ENCODE peak calls at places on chromosomes 1 and 21, in five cellular contexts. One of them, this sample, is unnamed.
A peak's percentile ranks its signal among the peaks of the same experiment; 100 is the strongest.

GRCh38 chr1:21368514-21369289 is 71.2 kb upstream of the NBPF3 start:
- DNase-seq in breast epithelium: peak; percentile 64
- DNase-seq in adrenal gland: peak; percentile 87
- DNase-seq in ovary: peak; percentile 84
- DNase-seq in CD8-positive, alpha-beta memory T cell: peak; percentile 59
- DNase-seq in this sample: peak; percentile 47

GRCh38 chr21:29233611-29234540 is 64.8 kb upstream of the BACH1 start:
- DNase-seq in adrenal gland: no peak
- DNase-seq in breast epithelium: no peak
- DNase-seq in ovary: no peak
- DNase-seq in CD8-positive, alpha-beta memory T cell: no peak
- DNase-seq in this sample: no peak

GRCh38 chr1:222547944-222548671 is at the start of gene HHIPL2:
- DNase-seq in breast epithelium: no peak
- DNase-seq in ovary: no peak
- DNase-seq in adrenal gland: no peak
- DNase-seq in CD8-positive, alpha-beta memory T cell: no peak
- DNase-seq in this sample: no peak

GRCh38 chr1:202154766-202155477 is 5.5 kb downstream of the PTPN7 start:
- DNase-seq in adrenal gland: peak; percentile 59
- DNase-seq in breast epithelium: no peak
- DNase-seq in ovary: peak; percentile 56
- DNase-seq in CD8-positive, alpha-beta memory T cell: peak; percentile 39
- DNase-seq in this sample: peak; percentile 29

GRCh38 chr1:12201343-12202189 is 28.3 kb upstream of the VPS13D start:
- DNase-seq in CD8-positive, alpha-beta memory T cell: peak; percentile 21
- DNase-seq in adrenal gland: no peak
- DNase-seq in breast epithelium: no peak
- DNase-seq in ovary: no peak
- DNase-seq in this sample: no peak

GRCh38 chr1:42046772-42047552 is 106.2 kb upstream of the GUCA2B start:
- DNase-seq in breast epithelium: no peak
- DNase-seq in CD8-positive, alpha-beta memory T cell: no peak
- DNase-seq in adrenal gland: peak; percentile 70
- DNase-seq in ovary: no peak
- DNase-seq in this sample: no peak

GRCh38 chr1:162029205-162029604 is 5.5 kb upstream of the OLFML2B start:
- DNase-seq in ovary: no peak
- DNase-seq in adrenal gland: no peak
- DNase-seq in breast epithelium: no peak
- DNase-seq in CD8-positive, alpha-beta memory T cell: no peak
- DNase-seq in this sample: no peak

GRCh38 chr1:200367841-200368534 is 41.8 kb downstream of the ZNF281 start:
- DNase-seq in ovary: no peak
- DNase-seq in breast epithelium: no peak
- DNase-seq in CD8-positive, alpha-beta memory T cell: no peak
- DNase-seq in adrenal gland: no peak
- DNase-seq in this sample: no peak

GRCh38 chr1:212979340-212980122 is 29.2 kb downstream of the VASH2 start:
- DNase-seq in adrenal gland: no peak
- DNase-seq in CD8-positive, alpha-beta memory T cell: no peak
- DNase-seq in breast epithelium: no peak
- DNase-seq in ovary: no peak
- DNase-seq in this sample: no peak

GRCh38 chr1:41610361-41610760 is 125.9 kb upstream of the EDN2 start:
- DNase-seq in adrenal gland: no peak
- DNase-seq in ovary: no peak
- DNase-seq in breast epithelium: peak; percentile 9
- DNase-seq in CD8-positive, alpha-beta memory T cell: no peak
- DNase-seq in this sample: no peak

GRCh38 chr1:231596337-231596791 is 30.2 kb upstream of the DISC1 start:
- DNase-seq in ovary: no peak
- DNase-seq in adrenal gland: no peak
- DNase-seq in breast epithelium: no peak
- DNase-seq in CD8-positive, alpha-beta memory T cell: no peak
- DNase-seq in this sample: no peak

GRCh38 chr1:211352985-211353515 is 26.4 kb downstream of the TRAF5 start:
- DNase-seq in ovary: no peak
- DNase-seq in CD8-positive, alpha-beta memory T cell: peak; percentile 48
- DNase-seq in adrenal gland: peak; percentile 69
- DNase-seq in breast epithelium: no peak
- DNase-seq in this sample: peak; percentile 27

GRCh38 chr1:92784051-92784638 is 763 bp downstream of the EVI5 start:
- DNase-seq in CD8-positive, alpha-beta memory T cell: peak; percentile 23
- DNase-seq in breast epithelium: no peak
- DNase-seq in adrenal gland: peak; percentile 65
- DNase-seq in ovary: peak; percentile 58
- DNase-seq in this sample: peak; percentile 4

GRCh38 chr1:21042920-21043605 is 133.6 kb downstream of the EIF4G3 start:
- DNase-seq in breast epithelium: no peak
- DNase-seq in adrenal gland: no peak
- DNase-seq in ovary: no peak
- DNase-seq in CD8-positive, alpha-beta memory T cell: no peak
- DNase-seq in this sample: no peak

GRCh38 chr1:117162806-117163205 is 41.3 kb upstream of the TRIM45 start:
- DNase-seq in adrenal gland: no peak
- DNase-seq in breast epithelium: no peak
- DNase-seq in ovary: no peak
- DNase-seq in CD8-positive, alpha-beta memory T cell: no peak
- DNase-seq in this sample: no peak

GRCh38 chr21:46051379-46051770 is 46.5 kb upstream of the COL6A2 start:
- DNase-seq in breast epithelium: no peak
- DNase-seq in ovary: peak; percentile 15
- DNase-seq in adrenal gland: no peak
- DNase-seq in CD8-positive, alpha-beta memory T cell: no peak
- DNase-seq in this sample: no peak

GRCh38 chr1:38243106-38243505 is 196.5 kb upstream of the POU3F1 start:
- DNase-seq in adrenal gland: no peak
- DNase-seq in breast epithelium: peak; percentile 18
- DNase-seq in CD8-positive, alpha-beta memory T cell: no peak
- DNase-seq in ovary: no peak
- DNase-seq in this sample: no peak

GRCh38 chr1:44323952-44324351 is 31.1 kb downstream of the ERI3 start:
- DNase-seq in ovary: no peak
- DNase-seq in breast epithelium: no peak
- DNase-seq in adrenal gland: no peak
- DNase-seq in CD8-positive, alpha-beta memory T cell: no peak
- DNase-seq in this sample: no peak

GRCh38 chr1:47578862-47579419 is 141.1 kb downstream of the FOXD2 start:
- DNase-seq in CD8-positive, alpha-beta memory T cell: no peak
- DNase-seq in ovary: no peak
- DNase-seq in adrenal gland: no peak
- DNase-seq in breast epithelium: no peak
- DNase-seq in this sample: no peak

GRCh38 chr21:40752125-40752524 is 94.8 kb downstream of the DSCAM start:
- DNase-seq in breast epithelium: no peak
- DNase-seq in adrenal gland: no peak
- DNase-seq in CD8-positive, alpha-beta memory T cell: no peak
- DNase-seq in ovary: no peak
- DNase-seq in this sample: no peak

GRCh38 chr1:14948112-14948652 is 205.4 kb upstream of the TMEM51 start:
- DNase-seq in breast epithelium: no peak
- DNase-seq in adrenal gland: no peak
- DNase-seq in CD8-positive, alpha-beta memory T cell: no peak
- DNase-seq in ovary: no peak
- DNase-seq in this sample: no peak

GRCh38 chr1:77354996-77355395 is 73.2 kb downstream of the AK5 start:
- DNase-seq in ovary: no peak
- DNase-seq in CD8-positive, alpha-beta memory T cell: no peak
- DNase-seq in breast epithelium: no peak
- DNase-seq in adrenal gland: no peak
- DNase-seq in this sample: no peak

GRCh38 chr1:112196731-112197130 is 199.3 kb upstream of the CTTNBP2NL start:
- DNase-seq in breast epithelium: no peak
- DNase-seq in CD8-positive, alpha-beta memory T cell: no peak
- DNase-seq in adrenal gland: no peak
- DNase-seq in ovary: no peak
- DNase-seq in this sample: no peak

GRCh38 chr1:51189421-51190073 is 46.5 kb upstream of the RNF11 start:
- DNase-seq in adrenal gland: peak; percentile 46
- DNase-seq in breast epithelium: no peak
- DNase-seq in ovary: no peak
- DNase-seq in CD8-positive, alpha-beta memory T cell: peak; percentile 10
- DNase-seq in this sample: peak; percentile 22

GRCh38 chr1:155978973-155979429 is 654 bp upstream of the ARHGEF2 start:
- DNase-seq in breast epithelium: no peak
- DNase-seq in CD8-positive, alpha-beta memory T cell: no peak
- DNase-seq in adrenal gland: no peak
- DNase-seq in ovary: no peak
- DNase-seq in this sample: no peak

GRCh38 chr1:23224721-23225648 is 7.7 kb upstream of the HTR1D start:
- DNase-seq in ovary: no peak
- DNase-seq in CD8-positive, alpha-beta memory T cell: no peak
- DNase-seq in adrenal gland: peak; percentile 13
- DNase-seq in breast epithelium: no peak
- DNase-seq in this sample: no peak

GRCh38 chr1:156319664-156320063 is 18.4 kb downstream of the CCT3 start:
- DNase-seq in ovary: no peak
- DNase-seq in adrenal gland: peak; percentile 36
- DNase-seq in breast epithelium: no peak
- DNase-seq in CD8-positive, alpha-beta memory T cell: no peak
- DNase-seq in this sample: no peak

GRCh38 chr1:53375440-53375839 is 47.6 kb upstream of the LRP8 start:
- DNase-seq in adrenal gland: no peak
- DNase-seq in breast epithelium: no peak
- DNase-seq in ovary: peak; percentile 10
- DNase-seq in CD8-positive, alpha-beta memory T cell: no peak
- DNase-seq in this sample: no peak

GRCh38 chr1:204872262-204872881 is 1.7 kb downstream of the NFASC start:
- DNase-seq in breast epithelium: no peak
- DNase-seq in ovary: no peak
- DNase-seq in adrenal gland: no peak
- DNase-seq in CD8-positive, alpha-beta memory T cell: no peak
- DNase-seq in this sample: no peak

GRCh38 chr1:42336978-42337377 is 1.9 kb upstream of the FOXJ3 start:
- DNase-seq in breast epithelium: no peak
- DNase-seq in ovary: no peak
- DNase-seq in CD8-positive, alpha-beta memory T cell: no peak
- DNase-seq in adrenal gland: no peak
- DNase-seq in this sample: no peak

DNA sequence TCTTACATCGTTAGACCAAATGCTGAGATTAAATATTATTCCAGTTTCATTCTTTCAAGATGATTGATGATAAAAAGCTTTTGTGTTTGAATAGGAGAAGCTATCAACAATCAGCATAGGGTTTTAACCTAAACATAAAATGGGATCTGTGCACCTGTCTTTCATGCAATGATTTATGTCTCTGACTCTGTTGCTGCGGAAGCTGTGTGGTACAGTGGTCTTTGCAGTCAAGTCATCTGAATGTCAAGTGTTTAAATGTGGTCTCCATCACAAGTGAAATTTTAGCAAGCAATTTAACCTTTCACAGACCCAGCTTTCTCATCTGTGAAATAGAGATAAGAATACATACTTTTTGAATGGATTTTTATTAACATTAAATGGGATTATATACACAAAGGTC is 107.2 kb downstream of the PLPPR5 start:
- DNase-seq in breast epithelium: no peak
- DNase-seq in ovary: no peak
- DNase-seq in CD8-positive, alpha-beta memory T cell: no peak
- DNase-seq in adrenal gland: no peak
- DNase-seq in this sample: no peak
- H3K27me3 ChIP-seq in breast epithelium: no peaks in the 10 kb centered on the region
- H3K27me3 ChIP-seq in ovary: no peaks in the 10 kb centered on the region
- H3K27me3 ChIP-seq in CD8-positive, alpha-beta memory T cell: no peaks in the 10 kb centered on the region
- H3K27me3 ChIP-seq in adrenal gland: no peaks in the 10 kb centered on the region
- H3K27me3 ChIP-seq in this sample: no peaks in the 10 kb centered on the region

GRCh38 chr1:32066489-32066873 is 6.3 kb upstream of the TMEM39B start:
- DNase-seq in breast epithelium: peak; percentile 63
- DNase-seq in adrenal gland: peak; percentile 91
- DNase-seq in CD8-positive, alpha-beta memory T cell: no peak
- DNase-seq in ovary: no peak
- DNase-seq in this sample: no peak
- H3K27me3 ChIP-seq in breast epithelium: no peaks in the 10 kb centered on the region
- H3K27me3 ChIP-seq in adrenal gland: no peaks in the 10 kb centered on the region
- H3K27me3 ChIP-seq in CD8-positive, alpha-beta memory T cell: no peaks in the 10 kb centered on the region
- H3K27me3 ChIP-seq in ovary: no peaks in the 10 kb centered on the region
- H3K27me3 ChIP-seq in this sample: no peaks in the 10 kb centered on the region

GRCh38 chr21:42673633-42674328 is 20.4 kb downstream of the PDE9A start:
- DNase-seq in ovary: no peak
- DNase-seq in breast epithelium: no peak
- DNase-seq in adrenal gland: no peak
- DNase-seq in CD8-positive, alpha-beta memory T cell: no peak
- DNase-seq in this sample: no peak

GRCh38 chr21:42672699-42673458 is 19.5 kb downstream of the PDE9A start:
- DNase-seq in ovary: no peak
- DNase-seq in CD8-positive, alpha-beta memory T cell: no peak
- DNase-seq in breast epithelium: no peak
- DNase-seq in adrenal gland: no peak
- DNase-seq in this sample: no peak

GRCh38 chr21:42670884-42671283 is 17.5 kb downstream of the PDE9A start:
- DNase-seq in breast epithelium: no peak
- DNase-seq in adrenal gland: no peak
- DNase-seq in ovary: no peak
- DNase-seq in CD8-positive, alpha-beta memory T cell: no peak
- DNase-seq in this sample: no peak

GRCh38 chr21:42670058-42670830 is 16.8 kb downstream of the PDE9A start:
- DNase-seq in ovary: no peak
- DNase-seq in breast epithelium: no peak
- DNase-seq in CD8-positive, alpha-beta memory T cell: no peak
- DNase-seq in adrenal gland: no peak
- DNase-seq in this sample: no peak

DNA sequence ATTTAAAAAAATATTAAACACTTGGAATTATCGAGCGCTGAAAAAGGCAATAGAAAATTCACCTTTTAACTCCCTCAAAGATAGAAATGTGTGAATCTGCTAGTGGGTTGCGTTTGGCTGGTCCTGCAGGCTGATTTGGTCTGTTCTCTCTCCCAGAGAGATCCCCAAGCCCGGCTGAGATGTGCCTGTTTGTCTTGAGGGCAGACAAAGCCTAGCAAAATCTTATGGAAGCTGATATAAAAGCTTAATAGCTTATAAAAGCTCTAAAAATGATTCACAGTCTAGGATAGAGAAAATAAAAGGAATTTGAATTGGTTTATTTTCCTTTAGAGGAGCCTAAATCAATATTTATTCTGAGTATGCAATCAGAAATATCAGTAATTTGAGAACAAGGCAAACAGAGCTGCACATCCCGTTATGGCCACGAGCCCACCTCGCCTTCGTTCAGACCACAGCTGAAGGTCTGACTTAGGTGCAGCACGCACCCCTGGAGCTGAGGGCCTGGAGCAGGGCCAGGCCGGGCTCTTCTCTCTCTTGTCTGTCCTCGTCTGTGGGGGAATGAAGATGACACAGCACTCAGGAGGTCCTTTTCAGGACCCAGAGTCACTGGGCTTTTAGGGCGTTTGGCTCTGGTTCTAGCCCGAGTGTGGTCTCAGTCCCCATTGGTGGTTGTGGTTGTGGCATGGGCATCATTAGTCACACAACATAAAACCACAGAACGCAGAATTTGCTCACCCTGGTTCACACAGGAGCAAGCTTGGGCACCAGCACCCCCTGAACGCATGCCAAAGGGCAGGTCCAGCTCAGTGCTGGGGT is 18.6 kb downstream of the PDE9A start:
- DNase-seq in breast epithelium: no peak
- DNase-seq in CD8-positive, alpha-beta memory T cell: no peak
- DNase-seq in adrenal gland: no peak
- DNase-seq in ovary: no peak
- DNase-seq in this sample: no peak
- H3K27me3 ChIP-seq in breast epithelium: no peaks in the 10 kb centered on the region
- H3K27me3 ChIP-seq in CD8-positive, alpha-beta memory T cell: no peaks in the 10 kb centered on the region
- H3K27me3 ChIP-seq in adrenal gland: no peaks in the 10 kb centered on the region
- H3K27me3 ChIP-seq in ovary: no peaks in the 10 kb centered on the region
- H3K27me3 ChIP-seq in this sample: no peaks in the 10 kb centered on the region

GRCh38 chr1:35574655-35575400 is 1.7 kb downstream of the TFAP2E start:
- DNase-seq in breast epithelium: no peak
- DNase-seq in adrenal gland: no peak
- DNase-seq in CD8-positive, alpha-beta memory T cell: no peak
- DNase-seq in ovary: no peak
- DNase-seq in this sample: no peak
- H3K27me3 ChIP-seq in breast epithelium: no peaks in the 10 kb centered on the region
- H3K27me3 ChIP-seq in adrenal gland: peaks cover 31% of the 10 kb centered on the region
- H3K27me3 ChIP-seq in CD8-positive, alpha-beta memory T cell: no peaks in the 10 kb centered on the region
- H3K27me3 ChIP-seq in ovary: no peaks in the 10 kb centered on the region
- H3K27me3 ChIP-seq in this sample: no peaks in the 10 kb centered on the region

This sample was measured in effector memory CD4-positive, alpha-beta T cell.